ENCODE peak calls at places on chromosomes 12 and 14, in nine cellular contexts. M is Calu3, J is progenitor cell of endocrine pancreas, U is psoas muscle, D is dorsolateral prefrontal cortex, I is epithelial cell of esophagus, P is brain microvascular endothelial cell, R is lower leg skin, H is astrocyte of the spinal cord. Y is an unnamed sample.

GRCh38 chr12:70756118-70756517 is 118.9 kb upstream of the PTPRB start:
- DNase-seq in I (peak), H (peak), R (no peak), J (no peak), P (peak), U (no peak), M (no peak), D (no peak), Y (no peak)

GRCh38 chr12:4051616-4052015 is 178.4 kb upstream of the PARP11 start:
- DNase-seq in M (no peak), D (no peak), J (no peak), H (no peak), I (no peak), P (no peak), R (no peak), U (no peak), Y (no peak)

GRCh38 chr12:53999596-54000104 is 311 bp upstream of the HOXC9 start:
- DNase-seq in P (no peak), M (peak), R (peak), J (no peak), D (no peak), H (peak), I (peak), U (peak), Y (no peak)

GRCh38 chr14:100417466-100417865 is 94.3 kb downstream of the SLC25A47 start:
- DNase-seq in R (peak), J (peak), D (peak), U (peak), P (peak), M (peak), I (peak), H (peak), Y (no peak)

GRCh38 chr12:53063708-53064612 is 14.1 kb downstream of the TNS2 start:
- DNase-seq in D (no peak), R (peak), M (no peak), U (peak), P (peak), I (no peak), J (no peak), H (peak), Y (no peak)

GRCh38 chr14:99729991-99730875 is 46.1 kb downstream of the CYP46A1 start:
- DNase-seq in P (no peak), J (peak), U (peak), I (peak), R (no peak), D (peak), H (peak), M (peak), Y (peak)

GRCh38 chr14:35159742-35160409 is 37.5 kb downstream of the PRORP start:
- DNase-seq in I (peak), M (peak), J (no peak), D (no peak), U (no peak), P (peak), R (no peak), H (peak), Y (no peak)

GRCh38 chr14:64244279-64244678 is 49.9 kb downstream of the ESR2 start:
- DNase-seq in H (no peak), I (peak), R (no peak), U (peak), D (no peak), J (no peak), M (no peak), P (no peak), Y (no peak)

GRCh38 chr14:29215853-29216252 is 449.3 kb downstream of the FOXG1 start:
- DNase-seq in U (no peak), R (no peak), I (peak), D (no peak), J (no peak), M (no peak), P (no peak), H (no peak), Y (no peak)

GRCh38 chr12:92297405-92297804 is 151.8 kb upstream of the BTG1 start:
- DNase-seq in D (no peak), I (no peak), R (no peak), U (no peak), P (no peak), J (no peak), M (no peak), H (no peak), Y (no peak)

GRCh38 chr12:124261885-124262284 is 33.0 kb upstream of the RFLNA start:
- DNase-seq in H (no peak), I (no peak), U (no peak), P (no peak), M (no peak), J (no peak), D (no peak), R (no peak), Y (no peak)

GRCh38 chr12:92331383-92331782 is 185.7 kb upstream of the BTG1 start:
- DNase-seq in I (no peak), J (no peak), R (no peak), P (no peak), M (no peak), H (no peak), U (no peak), D (no peak), Y (no peak)

GRCh38 chr12:67728296-67728666 is 79.7 kb downstream of the DYRK2 start:
- DNase-seq in P (no peak), M (no peak), I (no peak), U (no peak), J (no peak), H (no peak), R (no peak), D (no peak), Y (no peak)

GRCh38 chr14:20956376-20956976 is 1.2 kb downstream of the RNASE2 start:
- DNase-seq in P (no peak), I (no peak), H (no peak), R (no peak), U (no peak), J (no peak), D (no peak), M (no peak), Y (no peak)

GRCh38 chr12:117486840-117487659 is 125.6 kb upstream of the NOS1 start:
- DNase-seq in P (peak), H (peak), M (peak), J (no peak), D (no peak), I (peak), U (peak), R (no peak), Y (no peak)

GRCh38 chr14:54818201-54819133 is 84.2 kb downstream of the GCH1 start:
- DNase-seq in H (peak), I (peak), P (peak), D (no peak), U (no peak), M (no peak), R (no peak), J (no peak), Y (no peak)

GRCh38 chr12:8078916-8079315 is 3.2 kb upstream of the NECAP1 start:
- DNase-seq in H (no peak), P (no peak), I (no peak), U (no peak), J (no peak), R (no peak), D (no peak), M (no peak), Y (no peak)

GRCh38 chr12:96989916-96990315 is 82.9 kb downstream of the NEDD1 start:
- DNase-seq in U (no peak), P (no peak), R (no peak), H (peak), M (peak), J (no peak), I (peak), D (no peak), Y (no peak)

GRCh38 chr12:22755629-22756028 is 130.7 kb downstream of the ETNK1 start:
- DNase-seq in R (no peak), H (no peak), J (no peak), D (no peak), M (no peak), I (no peak), U (no peak), P (no peak), Y (no peak)

GRCh38 chr14:42130809-42131208 is 524.1 kb downstream of the LRFN5 start:
- DNase-seq in M (no peak), U (no peak), R (no peak), I (peak), P (no peak), D (no peak), J (no peak), H (no peak), Y (no peak)

GRCh38 chr12:57850924-57851323 is 4.4 kb upstream of the CTDSP2 start:
- DNase-seq in R (no peak), U (no peak), J (no peak), P (no peak), I (no peak), M (no peak), D (no peak), H (no peak), Y (no peak)

GRCh38 chr12:124386059-124386458 is 91.2 kb downstream of the RFLNA start:
- DNase-seq in H (peak), J (no peak), D (no peak), R (no peak), U (peak), M (no peak), I (no peak), P (no peak), Y (no peak)

GRCh38 chr12:15732341-15733061 is 56.7 kb downstream of the EPS8 start:
- DNase-seq in R (no peak), U (no peak), J (no peak), D (no peak), M (no peak), I (no peak), H (peak), P (no peak), Y (no peak)

GRCh38 chr12:106369624-106370346 is 12.2 kb downstream of the POLR3B start:
- DNase-seq in J (no peak), H (peak), U (no peak), D (no peak), I (peak), R (no peak), P (peak), M (peak), Y (no peak)

GRCh38 chr12:91778938-91779400 is 366.7 kb downstream of the BTG1 start:
- DNase-seq in U (peak), I (peak), D (no peak), H (peak), R (peak), P (peak), M (peak), J (no peak), Y (no peak)

GRCh38 chr14:23162005-23162404 is 21.5 kb downstream of the SLC7A8 start:
- DNase-seq in I (no peak), U (no peak), H (no peak), R (no peak), J (no peak), P (no peak), M (no peak), D (no peak), Y (no peak)

GRCh38 chr12:80936642-80937390 is 918 bp downstream of the LIN7A start:
- DNase-seq in P (peak), M (peak), U (peak), J (peak), D (peak), R (no peak), I (peak), H (peak), Y (no peak)

GRCh38 chr14:34449819-34450541 is 12.1 kb downstream of the SPTSSA start:
- DNase-seq in R (no peak), M (no peak), U (no peak), P (no peak), J (no peak), D (no peak), H (no peak), I (no peak), Y (no peak)

GRCh38 chr14:61322799-61323290 is 1.5 kb downstream of the PRKCH start:
- DNase-seq in D (no peak), P (no peak), H (no peak), R (peak), M (peak), J (no peak), I (peak), U (no peak), Y (no peak)

GRCh38 chr14:104751539-104752337 is 1.2 kb upstream of the SIVA1 start:
- DNase-seq in H (no peak), P (no peak), R (no peak), J (no peak), U (no peak), D (no peak), I (no peak), M (no peak), Y (no peak)

GRCh38 chr14:92613008-92613658 is 99.6 kb downstream of the RIN3 start:
- DNase-seq in J (no peak), P (no peak), U (no peak), I (peak), M (peak), R (no peak), H (no peak), D (no peak), Y (peak)

GRCh38 chr14:94918896-94919295 is 149.0 kb upstream of the GSC start:
- DNase-seq in U (no peak), M (no peak), P (no peak), J (no peak), D (no peak), H (no peak), I (peak), R (no peak), Y (no peak)

GRCh38 chr12:43556057-43556456 is 4.1 kb upstream of the ADAMTS20 start:
- DNase-seq in J (no peak), H (no peak), P (no peak), M (no peak), D (no peak), I (no peak), R (no peak), U (no peak), Y (no peak)

GRCh38 chr14:36254020-36254614 is 66.3 kb downstream of the MBIP start:
- DNase-seq in P (peak), J (no peak), H (no peak), M (no peak), R (no peak), I (peak), D (no peak), U (no peak), Y (no peak)

GRCh38 chr14:75981426-75981825 is 369 bp downstream of the TGFB3 start:
- DNase-seq in J (no peak), P (no peak), I (peak), R (peak), H (no peak), U (no peak), M (no peak), D (no peak), Y (no peak)

GRCh38 chr14:53444677-53445312 is 291.7 kb upstream of the DDHD1 start:
- DNase-seq in P (no peak), R (no peak), I (peak), M (no peak), J (no peak), D (no peak), H (no peak), U (no peak), Y (no peak)

GRCh38 chr12:123934016-123934620 is 38.5 kb downstream of the CCDC92 start:
- DNase-seq in I (no peak), J (no peak), P (no peak), U (no peak), H (no peak), M (no peak), R (no peak), D (no peak), Y (no peak)

GRCh38 chr12:99529966-99530365 is 117.6 kb upstream of the GARIN6 start:
- DNase-seq in J (no peak), M (no peak), I (no peak), P (peak), R (no peak), D (no peak), U (no peak), H (peak), Y (no peak)

GRCh38 chr14:57051633-57052032 is 217.1 kb downstream of the EXOC5 start:
- DNase-seq in U (no peak), J (no peak), H (no peak), P (no peak), M (no peak), R (no peak), I (no peak), D (no peak), Y (no peak)
- TF ChIP-seq CTCF in U (no peak), J (no peak), H (no peak), P (no peak), M (no peak), R (no peak), I (no peak), D (no peak), Y (no peak)

DNA sequence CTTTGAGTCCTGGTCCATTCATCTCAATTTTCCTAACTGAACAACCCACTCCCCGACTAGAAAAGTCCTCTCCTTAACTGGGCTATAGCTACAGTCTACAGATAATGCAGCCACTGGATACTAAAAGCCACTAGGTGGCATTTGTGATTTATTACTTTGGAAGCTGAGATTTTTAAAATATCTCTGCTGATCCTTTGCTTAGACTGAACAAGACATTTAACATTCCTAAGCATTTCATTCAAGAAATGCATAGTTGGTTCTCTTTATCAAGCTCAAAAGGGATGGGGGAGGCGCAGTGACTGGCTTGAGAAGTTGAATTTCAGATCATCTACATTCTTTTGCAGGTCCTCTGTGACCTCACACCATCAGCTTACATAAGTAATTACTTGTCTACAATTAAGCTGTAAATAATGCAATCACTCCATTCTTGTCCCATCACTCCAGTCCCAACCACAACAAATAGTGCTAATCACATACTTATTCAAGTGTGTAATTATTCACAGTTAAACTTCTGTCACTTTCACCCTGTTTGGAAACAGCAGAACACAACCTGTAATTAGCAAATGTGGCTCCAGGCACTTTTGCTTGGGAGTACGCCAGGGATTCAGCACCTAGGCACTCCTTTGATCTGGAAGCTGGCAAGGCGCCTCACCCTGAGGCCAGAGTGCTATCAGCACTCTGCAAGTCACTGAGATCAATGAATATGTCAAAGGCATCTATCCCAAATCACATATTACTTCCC is 203.5 kb downstream of the NOVA1 start:
- DNase-seq in R (no peak), I (peak), U (no peak), M (no peak), D (peak), H (peak), P (no peak), J (no peak), Y (no peak)
- TF ChIP-seq CTCF in R (no peak), I (peak), U (no peak), M (no peak), D (peak), H (peak), P (peak), J (peak), Y (no peak)

GRCh38 chr12:108570743-108571603 is 8.6 kb downstream of the ISCU start:
- DNase-seq in U (no peak), J (no peak), D (no peak), M (no peak), P (peak), I (peak), R (no peak), H (peak), Y (no peak)
- TF ChIP-seq CTCF in U (no peak), J (peak), D (peak), M (peak), P (peak), I (peak), R (no peak), H (peak), Y (no peak)

DNA sequence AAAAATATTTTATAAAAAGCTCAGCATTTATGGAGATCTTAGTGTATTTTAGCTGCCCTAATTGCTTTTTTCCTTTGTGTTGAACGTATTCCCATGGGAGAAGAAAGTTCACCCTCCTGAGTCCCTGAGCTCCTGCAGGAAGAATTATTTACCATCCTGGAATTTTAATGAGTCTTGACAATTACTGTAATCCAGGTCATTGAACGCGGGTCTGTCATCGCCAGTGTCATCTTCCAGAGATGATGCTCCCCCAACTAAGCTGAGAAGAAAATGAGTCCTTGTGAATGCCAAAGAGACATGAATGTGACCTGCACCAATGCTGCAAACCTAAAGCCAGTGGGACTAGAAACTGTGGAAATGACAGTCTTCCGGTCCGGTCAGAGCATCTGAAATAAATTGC is 129.5 kb downstream of the FBXL14 start:
- DNase-seq in R (no peak), J (no peak), P (no peak), M (no peak), H (no peak), D (no peak), U (no peak), I (no peak), Y (no peak)
- TF ChIP-seq CTCF in R (no peak), J (no peak), P (no peak), M (no peak), H (no peak), D (no peak), U (no peak), I (no peak), Y (no peak)